ENCODE peak calls at places on chromosome 11, in five cellular contexts. J, H, X, O and U are unnamed samples.

GRCh38 chr11:2892215-2893020 is 6.8 kb upstream of the CDKN1C start:
- DNase-seq in J (peak), H (peak), X (peak), O (peak), U (peak)

GRCh38 chr11:89508544-89508943 is 17.4 kb upstream of the NOX4 start:
- DNase-seq in J (no peak), H (no peak), X (no peak), O (no peak), U (no peak)

GRCh38 chr11:37572491-37573171 is 974.6 kb upstream of the RAG2 start:
- DNase-seq in J (peak), H (no peak), X (no peak), O (peak), U (no peak)

GRCh38 chr11:107733518-107733917 is 21.7 kb upstream of the SLN start:
- DNase-seq in J (peak), H (no peak), X (no peak), O (peak), U (no peak)

GRCh38 chr11:69711824-69712801 is 8.3 kb upstream of the FGF19 start:
- DNase-seq in J (no peak), H (no peak), X (peak), O (no peak), U (peak)

GRCh38 chr11:134889832-134890231 is 477.8 kb upstream of the B3GAT1 start:
- DNase-seq in J (no peak), H (no peak), X (no peak), O (no peak), U (no peak)

GRCh38 chr11:20949585-20949984 is 280.2 kb downstream of the NELL1 start:
- DNase-seq in J (no peak), H (no peak), X (no peak), O (no peak), U (no peak)

GRCh38 chr11:6757373-6757967 is 14.3 kb downstream of the OR2AG2 start:
- DNase-seq in J (peak), H (peak), X (peak), O (peak), U (peak)

GRCh38 chr11:122852071-122852831 is 14.0 kb downstream of the CRTAM start:
- DNase-seq in J (peak), H (no peak), X (no peak), O (peak), U (peak)